ENCODE peak calls at places on chromosomes 7 and 10, in five cellular contexts. K, S, X, L and E are unnamed samples.

GRCh38 chr7:43538404-43538771 is 44.5 kb upstream of the STK17A start:
- DNase-seq in K (no peak), X (no peak), L (no peak), S (no peak), E (no peak)

GRCh38 chr10:114261116-114261515 is 22.1 kb downstream of the VWA2 start:
- DNase-seq in K (peak), L (no peak), S (no peak), X (peak), E (no peak)

GRCh38 chr10:104429834-104430233 is 76.2 kb downstream of the CFAP58 start:
- DNase-seq in S (no peak), X (no peak), L (no peak), K (no peak), E (no peak)

GRCh38 chr10:73501651-73502050 is 5.8 kb upstream of the PPP3CB start:
- DNase-seq in X (no peak), L (no peak), S (no peak), K (peak), E (no peak)

GRCh38 chr10:26491276-26491675 is 53.1 kb downstream of the APBB1IP start:
- DNase-seq in K (no peak), X (no peak), S (no peak), L (no peak), E (no peak)

GRCh38 chr7:113945018-113945938 is 26.5 kb upstream of the PPP1R3A start:
- DNase-seq in L (no peak), S (no peak), K (no peak), X (no peak), E (no peak)

GRCh38 chr10:45220985-45221384 is 94.4 kb downstream of the OR13A1 start:
- DNase-seq in S (peak), K (no peak), X (no peak), L (no peak), E (no peak)

GRCh38 chr7:48718731-48719387 is 205.5 kb upstream of the CDC14C start:
- DNase-seq in K (no peak), L (no peak), S (no peak), X (no peak), E (no peak)

GRCh38 chr10:15719899-15720634 is at the start of gene ITGA8:
- DNase-seq in X (peak), L (no peak), S (peak), K (no peak), E (peak)

GRCh38 chr7:122743211-122743610 is 40.5 kb upstream of the RNF148 start:
- DNase-seq in S (no peak), K (no peak), X (no peak), L (no peak), E (no peak)

GRCh38 chr10:932589-932988 is 1.1 kb upstream of the LARP4B start:
- DNase-seq in X (no peak), S (no peak), L (no peak), K (no peak), E (no peak)

GRCh38 chr10:131825960-131826650 is 74.7 kb upstream of the PPP2R2D start:
- DNase-seq in S (no peak), K (no peak), L (no peak), X (no peak), E (no peak)

GRCh38 chr7:13615679-13616078 is 373.8 kb downstream of the ETV1 start:
- DNase-seq in X (no peak), S (no peak), K (no peak), L (no peak), E (no peak)

GRCh38 chr10:11373626-11374310 is 237.7 kb downstream of the USP6NL start:
- DNase-seq in K (no peak), L (no peak), S (no peak), X (no peak), E (no peak)

GRCh38 chr10:133032976-133033741 is 54.6 kb upstream of the ADGRA1 start:
- DNase-seq in K (no peak), L (no peak), S (no peak), X (no peak), E (no peak)
- H2BK15ac ChIP-seq in K (no peak), L (no peak), S (no peak), X (no peak), E (no peak)

DNA sequence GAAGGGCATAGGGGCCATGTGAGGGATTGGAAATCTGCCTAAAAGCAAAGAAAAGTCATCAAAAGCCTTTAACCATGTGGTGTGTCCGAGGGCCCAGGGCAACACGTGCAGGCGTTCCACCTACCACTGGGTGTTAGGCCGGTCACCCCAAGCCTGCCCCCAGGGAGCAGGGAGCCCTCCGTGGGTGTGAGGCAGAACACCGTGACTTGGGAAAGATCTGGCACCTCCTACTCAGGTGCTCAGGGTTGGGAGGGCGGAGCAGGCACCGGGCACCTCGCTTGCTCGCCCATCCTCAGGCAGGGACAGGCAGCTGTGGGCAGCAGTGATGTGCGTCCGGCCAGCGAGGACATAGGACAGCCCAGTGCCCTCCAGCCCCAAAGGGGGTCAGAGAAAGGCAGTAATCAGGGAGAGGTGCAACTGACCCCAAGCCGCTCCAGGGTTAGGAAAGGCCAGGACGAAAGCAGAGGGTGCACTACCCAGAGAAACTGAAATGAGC is 80.7 kb upstream of the CHST15 start:
- DNase-seq in X (no peak), S (no peak), K (no peak), L (no peak), E (peak)
- H2BK15ac ChIP-seq in X (no peak), S (no peak), K (no peak), L (no peak), E (no peak)

DNA sequence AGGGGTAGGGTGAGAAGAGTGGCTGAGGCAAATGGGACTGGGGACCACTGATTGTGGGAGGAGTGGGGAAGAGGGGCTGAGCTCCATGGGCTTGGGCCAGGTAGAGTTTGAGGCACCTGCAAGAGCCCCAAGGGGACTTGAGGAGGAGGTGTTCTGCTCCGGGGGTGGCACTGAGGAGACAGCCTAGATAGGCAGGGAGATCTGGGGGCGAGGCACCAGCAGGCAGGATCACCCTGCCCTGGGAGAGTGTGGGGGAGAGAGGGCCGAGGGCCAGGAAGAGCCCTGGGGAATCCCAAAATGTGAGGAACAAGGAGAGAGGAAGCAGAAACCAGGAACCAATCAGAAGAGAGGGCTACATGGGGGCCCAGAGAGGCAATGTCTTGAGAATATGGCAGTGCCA is 34.6 kb downstream of the LEP start:
- DNase-seq in X (no peak), L (no peak), K (no peak), S (no peak), E (no peak)
- H2BK15ac ChIP-seq in X (no peak), L (peak), K (no peak), S (no peak), E (no peak)

DNA sequence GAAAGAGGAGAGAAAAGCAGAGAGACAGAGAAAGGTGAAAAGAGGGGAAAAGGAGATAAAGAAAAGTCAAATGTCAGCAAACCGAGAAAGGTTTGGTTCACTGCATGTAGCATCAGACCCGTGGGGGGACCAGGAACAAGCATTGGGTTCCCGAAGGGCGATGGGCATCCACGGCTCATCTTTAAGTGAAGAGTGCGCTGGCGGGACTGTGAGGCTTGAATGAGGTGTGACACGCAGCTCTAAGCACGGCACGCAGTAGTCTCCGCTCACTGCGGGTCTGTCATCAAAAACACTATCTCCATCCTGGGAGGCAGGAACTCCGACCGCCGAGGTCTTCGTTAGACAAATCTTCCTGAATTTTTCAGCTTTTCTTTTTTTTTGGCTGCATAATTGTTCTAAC is 173.4 kb upstream of the PFKP start:
- DNase-seq in X (no peak), S (no peak), K (no peak), L (peak), E (no peak)
- H2BK15ac ChIP-seq in X (no peak), S (no peak), K (no peak), L (no peak), E (no peak)

DNA sequence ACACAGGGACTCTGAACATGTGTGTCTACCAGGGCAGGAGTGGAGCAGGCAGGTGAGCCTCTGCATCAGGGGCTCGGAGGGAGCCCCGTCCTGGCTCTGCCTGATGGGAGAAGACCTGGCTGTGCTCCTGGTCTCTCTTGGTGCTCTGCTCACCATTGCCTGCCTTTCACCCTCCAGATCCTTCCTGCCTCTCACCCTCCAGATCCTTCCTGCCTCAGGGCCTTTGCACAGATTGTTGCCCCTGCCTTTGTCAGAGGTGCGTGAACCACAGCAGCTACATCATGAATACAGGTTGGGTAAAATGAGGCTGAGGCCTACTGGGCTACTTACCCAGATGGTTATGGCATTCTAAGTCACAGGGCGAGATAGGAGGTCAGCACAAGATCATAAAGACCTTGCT is 16.6 kb downstream of the COL26A1 start:
- DNase-seq in S (no peak), K (no peak), X (no peak), L (no peak), E (no peak)
- H2BK15ac ChIP-seq in S (no peak), K (no peak), X (no peak), L (peak), E (no peak)

GRCh38 chr7:100568936-100569844 is 4.5 kb downstream of the SAP25 start:
- DNase-seq in S (peak), L (peak), X (peak), K (no peak), E (peak)
- H2BK15ac ChIP-seq in S (no peak), L (peak), X (peak), K (no peak), E (no peak)

GRCh38 chr7:2510130-2510776 is 9.3 kb upstream of the LFNG start:
- DNase-seq in S (no peak), K (no peak), L (no peak), X (no peak), E (no peak)
- H2BK15ac ChIP-seq in S (no peak), K (no peak), L (no peak), X (no peak), E (no peak)